ENCODE peak calls at places on chromosome 13, in six cellular contexts. One of them, this sample, is unnamed.

GRCh38 chr13:27851049-27851448 is 58.8 kb downstream of the GSX1 start:
- DNase-seq in lung microvascular endothelial cell: no peak
- DNase-seq in frontal cortex: no peak
- DNase-seq in ecto neural progenitor cell: no peak
- DNase-seq in pons: no peak
- DNase-seq in stimulated activated naive CD4-positive, alpha-beta T cell: no peak
- DNase-seq in this sample: no peak

GRCh38 chr13:113804703-113805430 is 45.8 kb downstream of the TMEM255B start:
- DNase-seq in lung microvascular endothelial cell: no peak
- DNase-seq in stimulated activated naive CD4-positive, alpha-beta T cell: no peak
- DNase-seq in frontal cortex: no peak
- DNase-seq in pons: no peak
- DNase-seq in ecto neural progenitor cell: no peak
- DNase-seq in this sample: no peak

GRCh38 chr13:37446503-37446902 is 152.1 kb downstream of the POSTN start:
- DNase-seq in ecto neural progenitor cell: no peak
- DNase-seq in frontal cortex: no peak
- DNase-seq in lung microvascular endothelial cell: no peak
- DNase-seq in stimulated activated naive CD4-positive, alpha-beta T cell: no peak
- DNase-seq in pons: no peak
- DNase-seq in this sample: no peak

GRCh38 chr13:113982296-113982661 is 8.4 kb upstream of the C13orf46 start:
- DNase-seq in pons: no peak
- DNase-seq in ecto neural progenitor cell: no peak
- DNase-seq in stimulated activated naive CD4-positive, alpha-beta T cell: no peak
- DNase-seq in frontal cortex: no peak
- DNase-seq in lung microvascular endothelial cell: no peak
- DNase-seq in this sample: no peak

GRCh38 chr13:47251771-47252170 is 354.9 kb upstream of the HTR2A start:
- DNase-seq in ecto neural progenitor cell: no peak
- DNase-seq in frontal cortex: no peak
- DNase-seq in lung microvascular endothelial cell: no peak
- DNase-seq in pons: no peak
- DNase-seq in stimulated activated naive CD4-positive, alpha-beta T cell: no peak
- DNase-seq in this sample: no peak

GRCh38 chr13:113947321-113948033 is 26.4 kb downstream of the C13orf46 start:
- DNase-seq in ecto neural progenitor cell: no peak
- DNase-seq in frontal cortex: peak
- DNase-seq in stimulated activated naive CD4-positive, alpha-beta T cell: no peak
- DNase-seq in lung microvascular endothelial cell: peak
- DNase-seq in pons: peak
- DNase-seq in this sample: peak

GRCh38 chr13:111493468-111493867 is 173.0 kb downstream of the TEX29 start:
- DNase-seq in frontal cortex: no peak
- DNase-seq in lung microvascular endothelial cell: no peak
- DNase-seq in ecto neural progenitor cell: no peak
- DNase-seq in stimulated activated naive CD4-positive, alpha-beta T cell: no peak
- DNase-seq in pons: no peak
- DNase-seq in this sample: no peak

GRCh38 chr13:89862691-89863036 is 1484.8 kb upstream of the MIR17HG start:
- DNase-seq in lung microvascular endothelial cell: no peak
- DNase-seq in ecto neural progenitor cell: no peak
- DNase-seq in pons: no peak
- DNase-seq in stimulated activated naive CD4-positive, alpha-beta T cell: no peak
- DNase-seq in frontal cortex: no peak
- DNase-seq in this sample: no peak

GRCh38 chr13:114017966-114018365 is 44.1 kb upstream of the C13orf46 start:
- DNase-seq in lung microvascular endothelial cell: no peak
- DNase-seq in ecto neural progenitor cell: no peak
- DNase-seq in pons: no peak
- DNase-seq in frontal cortex: no peak
- DNase-seq in stimulated activated naive CD4-positive, alpha-beta T cell: no peak
- DNase-seq in this sample: no peak

GRCh38 chr13:95614641-95615245 is 29.8 kb downstream of the DZIP1 start:
- DNase-seq in ecto neural progenitor cell: no peak
- DNase-seq in lung microvascular endothelial cell: no peak
- DNase-seq in frontal cortex: no peak
- DNase-seq in stimulated activated naive CD4-positive, alpha-beta T cell: no peak
- DNase-seq in pons: no peak
- DNase-seq in this sample: no peak

GRCh38 chr13:80881495-80882482 is 540.9 kb upstream of the SPRY2 start:
- DNase-seq in lung microvascular endothelial cell: no peak
- DNase-seq in frontal cortex: no peak
- DNase-seq in pons: no peak
- DNase-seq in ecto neural progenitor cell: no peak
- DNase-seq in stimulated activated naive CD4-positive, alpha-beta T cell: no peak
- DNase-seq in this sample: no peak

GRCh38 chr13:110475550-110476219 is 85.8 kb downstream of the RAB20 start:
- DNase-seq in lung microvascular endothelial cell: no peak
- DNase-seq in frontal cortex: no peak
- DNase-seq in stimulated activated naive CD4-positive, alpha-beta T cell: no peak
- DNase-seq in pons: no peak
- DNase-seq in ecto neural progenitor cell: no peak
- DNase-seq in this sample: no peak

GRCh38 chr13:25042141-25042540 is 53.8 kb upstream of the PABPC3 start:
- DNase-seq in pons: no peak
- DNase-seq in ecto neural progenitor cell: no peak
- DNase-seq in lung microvascular endothelial cell: no peak
- DNase-seq in stimulated activated naive CD4-positive, alpha-beta T cell: no peak
- DNase-seq in frontal cortex: no peak
- DNase-seq in this sample: no peak

GRCh38 chr13:39415003-39415402 is 188.0 kb downstream of the LHFPL6 start:
- DNase-seq in pons: peak
- DNase-seq in stimulated activated naive CD4-positive, alpha-beta T cell: no peak
- DNase-seq in frontal cortex: no peak
- DNase-seq in ecto neural progenitor cell: no peak
- DNase-seq in lung microvascular endothelial cell: peak
- DNase-seq in this sample: no peak

GRCh38 chr13:76972430-76972829 is 19.5 kb upstream of the CLN5 start:
- DNase-seq in stimulated activated naive CD4-positive, alpha-beta T cell: no peak
- DNase-seq in pons: no peak
- DNase-seq in frontal cortex: no peak
- DNase-seq in ecto neural progenitor cell: no peak
- DNase-seq in lung microvascular endothelial cell: peak
- DNase-seq in this sample: peak

GRCh38 chr13:84658881-84659661 is 776.8 kb upstream of the SLITRK1 start:
- DNase-seq in ecto neural progenitor cell: no peak
- DNase-seq in stimulated activated naive CD4-positive, alpha-beta T cell: no peak
- DNase-seq in pons: no peak
- DNase-seq in lung microvascular endothelial cell: no peak
- DNase-seq in frontal cortex: no peak
- DNase-seq in this sample: no peak

GRCh38 chr13:67231481-67231940 is 1.4 kb upstream of the PCDH9 start:
- DNase-seq in ecto neural progenitor cell: no peak
- DNase-seq in frontal cortex: no peak
- DNase-seq in stimulated activated naive CD4-positive, alpha-beta T cell: no peak
- DNase-seq in lung microvascular endothelial cell: no peak
- DNase-seq in pons: peak
- DNase-seq in this sample: no peak

This sample was measured in hypothalamus.